ENCODE peak calls at places on chromosomes 11 and 22, in ten cellular contexts. One of them, this sample, is unnamed.

GRCh38 chr11:61146413-61146812 is 14.8 kb downstream of the VPS37C start:
- DNase-seq in fibroblast of lung: no peak
- DNase-seq in GM12878: no peak
- DNase-seq in OCI-LY7: no peak
- DNase-seq in neural progenitor cell: no peak
- DNase-seq in HCT116: no peak
- DNase-seq in endothelial cell of umbilical vein: no peak
- DNase-seq in MM.1S: no peak
- DNase-seq in mammary epithelial cell: no peak
- DNase-seq in DND-41: no peak
- DNase-seq in this sample: no peak

GRCh38 chr11:129374993-129375721 is 491 bp upstream of the BARX2 start:
- DNase-seq in GM12878: no peak
- DNase-seq in DND-41: no peak
- DNase-seq in mammary epithelial cell: peak; percentile 37
- DNase-seq in fibroblast of lung: peak; percentile 9
- DNase-seq in HCT116: no peak
- DNase-seq in OCI-LY7: no peak
- DNase-seq in endothelial cell of umbilical vein: peak; percentile 9
- DNase-seq in MM.1S: peak; percentile 96
- DNase-seq in neural progenitor cell: no peak
- DNase-seq in this sample: no peak

GRCh38 chr11:91871048-91871447 is 353.6 kb upstream of the FAT3 start:
- DNase-seq in DND-41: no peak
- DNase-seq in mammary epithelial cell: no peak
- DNase-seq in HCT116: no peak
- DNase-seq in endothelial cell of umbilical vein: peak; percentile 19
- DNase-seq in OCI-LY7: no peak
- DNase-seq in neural progenitor cell: no peak
- DNase-seq in fibroblast of lung: no peak
- DNase-seq in GM12878: no peak
- DNase-seq in MM.1S: no peak
- DNase-seq in this sample: no peak

GRCh38 chr11:34988294-34989255 is 72.2 kb downstream of the PDHX start:
- DNase-seq in HCT116: no peak
- DNase-seq in OCI-LY7: no peak
- DNase-seq in DND-41: no peak
- DNase-seq in MM.1S: peak; percentile 55
- DNase-seq in endothelial cell of umbilical vein: no peak
- DNase-seq in neural progenitor cell: no peak
- DNase-seq in fibroblast of lung: peak; percentile 41
- DNase-seq in mammary epithelial cell: peak; percentile 63
- DNase-seq in GM12878: no peak
- DNase-seq in this sample: no peak

GRCh38 chr22:36352775-36353507 is 34.8 kb downstream of the MYH9 start:
- DNase-seq in GM12878: no peak
- DNase-seq in OCI-LY7: no peak
- DNase-seq in neural progenitor cell: peak; percentile 38
- DNase-seq in MM.1S: no peak
- DNase-seq in fibroblast of lung: peak; percentile 93
- DNase-seq in mammary epithelial cell: peak; percentile 71
- DNase-seq in DND-41: no peak
- DNase-seq in HCT116: no peak
- DNase-seq in endothelial cell of umbilical vein: peak; percentile 90
- DNase-seq in this sample: no peak

GRCh38 chr11:66221726-66222236 is 46.7 kb upstream of the RAB1B start:
- DNase-seq in OCI-LY7: no peak
- DNase-seq in GM12878: peak; percentile 7
- DNase-seq in mammary epithelial cell: no peak
- DNase-seq in endothelial cell of umbilical vein: no peak
- DNase-seq in HCT116: no peak
- DNase-seq in fibroblast of lung: no peak
- DNase-seq in neural progenitor cell: no peak
- DNase-seq in DND-41: no peak
- DNase-seq in MM.1S: no peak
- DNase-seq in this sample: no peak

GRCh38 chr11:66429983-66430602 is 8.6 kb downstream of the MRPL11 start:
- DNase-seq in fibroblast of lung: peak; percentile 77
- DNase-seq in OCI-LY7: peak; percentile 73
- DNase-seq in DND-41: peak; percentile 73
- DNase-seq in GM12878: no peak
- DNase-seq in neural progenitor cell: peak; percentile 91
- DNase-seq in endothelial cell of umbilical vein: peak; percentile 45
- DNase-seq in HCT116: peak; percentile 44
- DNase-seq in mammary epithelial cell: peak; percentile 39
- DNase-seq in MM.1S: peak; percentile 57
- DNase-seq in this sample: no peak

GRCh38 chr11:108871867-108872266 is 207.0 kb downstream of the DDX10 start:
- DNase-seq in mammary epithelial cell: no peak
- DNase-seq in neural progenitor cell: no peak
- DNase-seq in fibroblast of lung: peak; percentile 50
- DNase-seq in DND-41: no peak
- DNase-seq in GM12878: no peak
- DNase-seq in OCI-LY7: no peak
- DNase-seq in endothelial cell of umbilical vein: no peak
- DNase-seq in MM.1S: no peak
- DNase-seq in HCT116: no peak
- DNase-seq in this sample: no peak

GRCh38 chr22:41048791-41049717 is 43.3 kb upstream of the EP300 start:
- DNase-seq in fibroblast of lung: peak; percentile 80
- DNase-seq in MM.1S: no peak
- DNase-seq in endothelial cell of umbilical vein: peak; percentile 73
- DNase-seq in neural progenitor cell: peak; percentile 74
- DNase-seq in HCT116: no peak
- DNase-seq in mammary epithelial cell: peak; percentile 28
- DNase-seq in OCI-LY7: no peak
- DNase-seq in GM12878: no peak
- DNase-seq in DND-41: no peak
- DNase-seq in this sample: no peak

GRCh38 chr11:35615911-35616900 is 2.1 kb upstream of the FJX1 start:
- DNase-seq in OCI-LY7: peak; percentile 58
- DNase-seq in GM12878: no peak
- DNase-seq in HCT116: no peak
- DNase-seq in DND-41: no peak
- DNase-seq in mammary epithelial cell: no peak
- DNase-seq in MM.1S: peak; percentile 68
- DNase-seq in endothelial cell of umbilical vein: peak; percentile 61
- DNase-seq in neural progenitor cell: peak; percentile 70
- DNase-seq in fibroblast of lung: peak; percentile 80
- DNase-seq in this sample: no peak

GRCh38 chr11:128757235-128757711 is 63.4 kb downstream of the FLI1 start:
- DNase-seq in DND-41: peak; percentile 32
- DNase-seq in HCT116: peak; percentile 3
- DNase-seq in fibroblast of lung: peak; percentile 17
- DNase-seq in MM.1S: peak; percentile 97
- DNase-seq in mammary epithelial cell: peak; percentile 29
- DNase-seq in endothelial cell of umbilical vein: peak; percentile 75
- DNase-seq in GM12878: peak; percentile 93
- DNase-seq in neural progenitor cell: no peak
- DNase-seq in OCI-LY7: peak; percentile 88
- DNase-seq in this sample: no peak

GRCh38 chr11:15507592-15507991 is 392.9 kb downstream of the INSC start:
- DNase-seq in GM12878: no peak
- DNase-seq in fibroblast of lung: peak; percentile 12
- DNase-seq in HCT116: no peak
- DNase-seq in mammary epithelial cell: no peak
- DNase-seq in OCI-LY7: no peak
- DNase-seq in MM.1S: no peak
- DNase-seq in neural progenitor cell: no peak
- DNase-seq in endothelial cell of umbilical vein: no peak
- DNase-seq in DND-41: no peak
- DNase-seq in this sample: no peak

DNA sequence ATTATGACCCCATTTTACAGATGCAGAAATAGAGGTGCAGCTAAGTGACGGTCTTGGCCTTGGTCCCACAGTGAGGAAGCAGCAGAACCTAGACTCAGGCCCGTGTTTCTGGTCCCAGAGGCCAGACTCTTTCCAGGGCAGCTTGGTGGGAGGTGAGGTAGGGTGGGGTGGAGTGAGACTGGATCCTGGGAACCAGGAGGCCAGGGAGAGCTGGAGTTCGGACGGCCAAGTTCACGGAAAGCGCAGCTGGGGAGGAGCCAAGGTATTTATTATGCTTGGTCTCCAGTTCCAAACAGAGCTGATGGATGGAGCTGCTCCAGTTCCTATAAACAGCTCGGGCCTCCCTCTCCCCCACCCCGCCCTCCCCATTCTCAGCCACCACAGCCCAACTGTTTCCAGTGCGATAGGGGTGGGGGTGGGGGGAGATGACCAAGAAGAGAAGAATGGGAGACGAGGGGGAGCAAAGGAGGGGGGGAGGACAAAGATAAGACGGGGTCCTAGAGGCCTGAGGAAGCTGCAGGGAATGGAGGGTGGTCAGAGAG is 16.2 kb downstream of the LRRC32 start:
- DNase-seq in mammary epithelial cell: no peak
- DNase-seq in DND-41: no peak
- DNase-seq in neural progenitor cell: no peak
- DNase-seq in OCI-LY7: no peak
- DNase-seq in fibroblast of lung: peak; percentile 99
- DNase-seq in GM12878: no peak
- DNase-seq in MM.1S: no peak
- DNase-seq in endothelial cell of umbilical vein: no peak
- DNase-seq in HCT116: no peak
- DNase-seq in this sample: no peak
- H2AFZ ChIP-seq in mammary epithelial cell: no peak overlapping the region
- H2AFZ ChIP-seq in DND-41: no peak overlapping the region
- H2AFZ ChIP-seq in neural progenitor cell: no peak overlapping the region
- H2AFZ ChIP-seq in OCI-LY7: no peak overlapping the region
- H2AFZ ChIP-seq in fibroblast of lung: no peak overlapping the region
- H2AFZ ChIP-seq in GM12878: no peak overlapping the region
- H2AFZ ChIP-seq in MM.1S: no peak overlapping the region
- H2AFZ ChIP-seq in endothelial cell of umbilical vein: peak overlapping the region; percentile 32
- H2AFZ ChIP-seq in HCT116: no peak overlapping the region
- H2AFZ ChIP-seq in this sample: no peak overlapping the region

DNA sequence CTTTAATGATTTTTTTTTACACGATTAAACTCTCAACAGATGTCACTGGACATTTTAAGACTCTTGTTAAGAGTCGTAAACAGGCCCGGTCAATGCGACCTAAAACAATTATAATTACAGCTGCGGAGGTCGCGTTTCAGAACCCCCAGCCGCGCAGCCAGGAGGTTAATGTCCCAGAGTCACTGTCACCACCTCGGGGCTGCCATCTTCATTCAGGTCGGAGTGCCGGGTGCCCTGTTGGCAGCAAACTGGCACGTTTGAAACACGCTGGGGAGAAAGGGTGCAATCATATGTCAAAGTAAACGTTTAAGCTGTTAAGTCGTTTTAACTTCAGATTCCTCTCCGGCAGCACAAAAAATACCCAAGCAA is 711 bp upstream of the PHF21B start:
- DNase-seq in MM.1S: no peak
- DNase-seq in fibroblast of lung: no peak
- DNase-seq in OCI-LY7: no peak
- DNase-seq in DND-41: peak; percentile 39
- DNase-seq in neural progenitor cell: no peak
- DNase-seq in HCT116: no peak
- DNase-seq in endothelial cell of umbilical vein: no peak
- DNase-seq in GM12878: no peak
- DNase-seq in mammary epithelial cell: no peak
- DNase-seq in this sample: no peak
- H3K4me3 ChIP-seq in MM.1S: no peak overlapping the region
- H3K4me3 ChIP-seq in fibroblast of lung: peak overlapping the region; percentile 51
- H3K4me3 ChIP-seq in OCI-LY7: peak overlapping the region; percentile 90
- H3K4me3 ChIP-seq in DND-41: peak overlapping the region; percentile 97
- H3K4me3 ChIP-seq in neural progenitor cell: peak overlapping the region; percentile 97
- H3K4me3 ChIP-seq in HCT116: no peak overlapping the region
- H3K4me3 ChIP-seq in endothelial cell of umbilical vein: peak overlapping the region; percentile 43
- H3K4me3 ChIP-seq in GM12878: peak overlapping the region; percentile 53
- H3K4me3 ChIP-seq in mammary epithelial cell: peak overlapping the region; percentile 49
- H3K4me3 ChIP-seq in this sample: peak overlapping the region; percentile 46

GRCh38 chr11:567629-568258 is 7.0 kb downstream of the RASSF7 start:
- DNase-seq in OCI-LY7: no peak
- DNase-seq in DND-41: no peak
- DNase-seq in HCT116: no peak
- DNase-seq in fibroblast of lung: no peak
- DNase-seq in mammary epithelial cell: no peak
- DNase-seq in GM12878: no peak
- DNase-seq in neural progenitor cell: no peak
- DNase-seq in endothelial cell of umbilical vein: no peak
- DNase-seq in MM.1S: peak; percentile 6
- DNase-seq in this sample: no peak

GRCh38 chr11:571802-572185 is 4.5 kb upstream of the PHRF1 start:
- DNase-seq in mammary epithelial cell: no peak
- DNase-seq in GM12878: no peak
- DNase-seq in OCI-LY7: no peak
- DNase-seq in HCT116: no peak
- DNase-seq in MM.1S: no peak
- DNase-seq in fibroblast of lung: no peak
- DNase-seq in DND-41: no peak
- DNase-seq in neural progenitor cell: no peak
- DNase-seq in endothelial cell of umbilical vein: no peak
- DNase-seq in this sample: no peak

GRCh38 chr11:567036-567628 is 6.4 kb downstream of the RASSF7 start:
- DNase-seq in endothelial cell of umbilical vein: no peak
- DNase-seq in fibroblast of lung: no peak
- DNase-seq in GM12878: no peak
- DNase-seq in DND-41: no peak
- DNase-seq in mammary epithelial cell: no peak
- DNase-seq in MM.1S: peak; percentile 5
- DNase-seq in neural progenitor cell: no peak
- DNase-seq in OCI-LY7: no peak
- DNase-seq in HCT116: no peak
- DNase-seq in this sample: no peak

GRCh38 chr11:568306-569259 is 7.7 kb upstream of the PHRF1 start:
- DNase-seq in HCT116: peak; percentile 76
- DNase-seq in mammary epithelial cell: peak; percentile 95
- DNase-seq in DND-41: peak; percentile 97
- DNase-seq in GM12878: peak; percentile 58
- DNase-seq in OCI-LY7: peak; percentile 97
- DNase-seq in endothelial cell of umbilical vein: peak; percentile 93
- DNase-seq in MM.1S: peak; percentile 96
- DNase-seq in neural progenitor cell: peak; percentile 98
- DNase-seq in fibroblast of lung: peak; percentile 84
- DNase-seq in this sample: peak; percentile 48

GRCh38 chr11:569273-569885 is 6.9 kb upstream of the PHRF1 start:
- DNase-seq in fibroblast of lung: no peak
- DNase-seq in DND-41: no peak
- DNase-seq in HCT116: no peak
- DNase-seq in MM.1S: peak; percentile 2
- DNase-seq in OCI-LY7: no peak
- DNase-seq in neural progenitor cell: peak; percentile 56
- DNase-seq in mammary epithelial cell: no peak
- DNase-seq in endothelial cell of umbilical vein: no peak
- DNase-seq in GM12878: no peak
- DNase-seq in this sample: no peak
- H2AFZ ChIP-seq in fibroblast of lung: no peak overlapping the region
- H2AFZ ChIP-seq in DND-41: peak overlapping the region; percentile 70
- H2AFZ ChIP-seq in HCT116: no peak overlapping the region
- H2AFZ ChIP-seq in MM.1S: peak overlapping the region; percentile 57
- H2AFZ ChIP-seq in OCI-LY7: no peak overlapping the region
- H2AFZ ChIP-seq in neural progenitor cell: no peak overlapping the region
- H2AFZ ChIP-seq in mammary epithelial cell: peak overlapping the region; percentile 67
- H2AFZ ChIP-seq in endothelial cell of umbilical vein: peak overlapping the region; percentile 79
- H2AFZ ChIP-seq in GM12878: no peak overlapping the region
- H2AFZ ChIP-seq in this sample: no peak overlapping the region

DNA sequence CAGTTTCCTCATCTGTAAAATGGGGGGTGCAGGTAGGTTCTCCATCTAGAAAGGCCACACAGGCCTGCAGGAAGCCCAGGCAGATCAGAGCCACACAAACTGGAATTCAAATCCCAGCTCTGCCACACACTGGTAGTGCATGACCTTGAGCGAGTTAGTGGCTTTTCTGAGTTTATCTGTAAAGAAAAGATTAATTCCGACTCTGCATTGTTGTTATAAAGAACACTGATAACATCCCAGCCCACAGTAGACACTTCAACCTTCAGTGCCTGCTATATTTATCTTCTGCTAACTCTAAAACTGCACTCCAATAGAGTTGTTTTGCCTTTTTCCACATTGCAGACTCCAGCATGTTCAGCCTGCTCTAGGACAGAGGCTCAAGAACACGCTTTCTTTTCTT is 134.0 kb downstream of the PLEKHA7 start:
- DNase-seq in endothelial cell of umbilical vein: no peak
- DNase-seq in fibroblast of lung: no peak
- DNase-seq in DND-41: no peak
- DNase-seq in HCT116: no peak
- DNase-seq in MM.1S: no peak
- DNase-seq in OCI-LY7: no peak
- DNase-seq in mammary epithelial cell: no peak
- DNase-seq in neural progenitor cell: no peak
- DNase-seq in GM12878: no peak
- DNase-seq in this sample: no peak
- H3K4me3 ChIP-seq in endothelial cell of umbilical vein: no peak overlapping the region
- H3K4me3 ChIP-seq in fibroblast of lung: no peak overlapping the region
- H3K4me3 ChIP-seq in DND-41: no peak overlapping the region
- H3K4me3 ChIP-seq in HCT116: no peak overlapping the region
- H3K4me3 ChIP-seq in MM.1S: peak overlapping the region; percentile 32
- H3K4me3 ChIP-seq in OCI-LY7: no peak overlapping the region
- H3K4me3 ChIP-seq in mammary epithelial cell: no peak overlapping the region
- H3K4me3 ChIP-seq in neural progenitor cell: no peak overlapping the region
- H3K4me3 ChIP-seq in GM12878: no peak overlapping the region
- H3K4me3 ChIP-seq in this sample: no peak overlapping the region